ENCODE peak calls at places on chromosomes 5 and 9, in six cellular contexts. V is GM23248, E is HCT116, Z is neural progenitor cell, F is K562, I is astrocyte. S is an unnamed sample.

GRCh38 chr5:128199104-128199503 is 115.5 kb downstream of the SLC12A2 start:
- DNase-seq in E (peak; percentile 51), F (no peak), I (peak; percentile 87), Z (no peak), V (no peak), S (no peak)

GRCh38 chr5:10315181-10315580 is 7.5 kb upstream of the CMBL start:
- DNase-seq in V (no peak), I (no peak), F (no peak), E (no peak), Z (no peak), S (no peak)

GRCh38 chr5:107705390-107706014 is 34.8 kb upstream of the EFNA5 start:
- DNase-seq in Z (no peak), F (no peak), V (peak; percentile 82), I (peak; percentile 70), E (no peak), S (no peak)

GRCh38 chr5:146574713-146575112 is 58.7 kb upstream of the GPR151 start:
- DNase-seq in E (no peak), Z (no peak), I (no peak), F (no peak), V (no peak), S (no peak)

GRCh38 chr5:151196556-151197290 is 27.2 kb downstream of the CCDC69 start:
- DNase-seq in F (no peak), E (no peak), V (no peak), I (no peak), Z (no peak), S (no peak)

GRCh38 chr5:135843571-135844337 is 9.3 kb downstream of the SLC25A48 start:
- DNase-seq in F (no peak), V (no peak), I (no peak), E (peak; percentile 60), Z (no peak), S (no peak)

GRCh38 chr9:37311938-37312730 is 110.4 kb upstream of the GRHPR start:
- DNase-seq in V (peak; percentile 73), F (no peak), Z (no peak), I (peak; percentile 86), E (no peak), S (no peak)

GRCh38 chr5:132807163-132807838 is 5.8 kb upstream of the SOWAHA start:
- DNase-seq in V (no peak), E (peak; percentile 57), Z (peak; percentile 71), I (no peak), F (peak; percentile 60), S (peak; percentile 29)

GRCh38 chr5:5132185-5132584 is 7.9 kb upstream of the ADAMTS16 start:
- DNase-seq in V (no peak), E (no peak), F (no peak), I (no peak), Z (no peak), S (no peak)

DNA sequence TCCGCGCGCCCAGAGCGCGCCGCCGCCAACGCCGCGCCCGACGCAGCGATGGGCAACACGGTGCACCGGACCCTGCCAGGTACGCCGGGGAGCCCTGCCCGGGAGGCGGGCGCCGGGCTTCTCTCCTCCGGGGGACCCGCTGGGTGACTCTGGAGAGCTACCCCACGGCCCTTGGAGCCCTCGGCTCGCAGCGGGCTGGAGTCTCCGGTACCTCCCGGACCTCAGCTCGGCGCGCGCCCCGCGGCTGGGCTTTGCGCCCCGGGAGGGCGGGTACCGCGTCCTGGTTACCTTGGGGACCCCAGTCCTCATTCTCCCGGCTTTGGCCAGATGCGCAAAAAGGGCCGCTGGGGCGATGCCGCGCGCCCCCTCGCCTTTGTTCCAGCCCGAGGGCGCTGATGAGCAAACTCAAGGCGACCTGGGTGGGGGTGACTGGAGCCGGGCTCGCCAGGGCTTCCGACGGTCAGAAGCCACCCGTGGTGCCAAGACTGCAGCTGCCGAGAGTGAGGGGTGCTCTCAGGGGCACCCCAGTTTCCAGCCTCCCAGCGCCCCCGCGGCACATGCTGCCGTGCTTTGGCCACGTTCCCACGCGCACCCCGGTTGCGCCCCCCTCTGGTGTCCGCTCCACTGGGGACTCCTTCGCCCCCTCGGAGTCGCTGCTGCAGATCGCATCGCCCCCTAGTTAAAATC is 439 bp downstream of the NEURL1B start:
- DNase-seq in F (no peak), Z (peak; percentile 68), V (no peak), E (no peak), I (no peak), S (peak; percentile 14)
- TF ChIP-seq EZH2 in F (no peak), Z (no peak), V (no peak), E (no peak), I (no peak), S (no peak)

DNA sequence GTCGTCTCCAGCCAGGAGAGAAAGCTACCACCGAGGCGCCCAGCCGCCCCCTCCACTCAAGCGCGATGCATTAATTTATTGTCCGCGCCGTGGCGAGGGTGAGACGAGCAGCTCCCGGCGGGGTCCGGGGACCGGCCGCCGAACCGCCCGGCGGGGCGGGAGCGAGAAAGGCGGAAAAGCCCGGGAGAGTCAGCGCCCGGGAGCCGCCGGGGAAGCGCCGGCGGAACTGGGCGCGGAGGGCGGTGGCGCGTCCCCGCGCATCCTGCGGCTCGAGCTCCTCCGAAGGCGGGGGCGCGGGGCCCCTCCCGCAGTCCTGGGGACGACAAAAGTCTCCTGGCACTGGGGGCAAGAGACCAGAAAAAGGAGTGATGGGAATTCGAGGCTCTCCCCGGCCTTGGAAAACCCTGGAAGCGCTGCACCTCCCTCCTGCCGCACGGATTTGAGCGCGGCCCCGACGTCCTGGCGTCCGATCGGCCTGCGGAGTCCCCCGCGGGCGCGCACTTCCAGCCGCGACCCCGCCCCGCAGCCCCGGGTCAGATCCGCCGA is at the start of gene EPB41L4A:
- DNase-seq in I (no peak), Z (peak; percentile 80), F (no peak), V (peak; percentile 40), E (no peak), S (peak; percentile 3)
- TF ChIP-seq EZH2 in I (peak; percentile 26), Z (peak; percentile 71), F (no peak), V (peak; percentile 76), E (no peak), S (peak; percentile 83)

GRCh38 chr5:83724001-83724400 is 3.3 kb upstream of the HAPLN1 start:
- DNase-seq in I (no peak), F (no peak), Z (no peak), V (no peak), E (no peak), S (no peak)

GRCh38 chr5:83721878-83722779 is 1.5 kb upstream of the HAPLN1 start:
- DNase-seq in Z (peak; percentile 92), F (peak; percentile 21), E (peak; percentile 66), I (peak; percentile 62), V (peak; percentile 87), S (peak; percentile 72)

GRCh38 chr5:83718936-83719495 is 1.6 kb downstream of the HAPLN1 start:
- DNase-seq in V (no peak), Z (no peak), E (no peak), I (no peak), F (no peak), S (no peak)

GRCh38 chr5:83718195-83718825 is 2.3 kb downstream of the HAPLN1 start:
- DNase-seq in E (peak; percentile 59), V (peak; percentile 83), F (peak; percentile 56), Z (peak; percentile 82), I (peak; percentile 52), S (peak; percentile 80)

DNA sequence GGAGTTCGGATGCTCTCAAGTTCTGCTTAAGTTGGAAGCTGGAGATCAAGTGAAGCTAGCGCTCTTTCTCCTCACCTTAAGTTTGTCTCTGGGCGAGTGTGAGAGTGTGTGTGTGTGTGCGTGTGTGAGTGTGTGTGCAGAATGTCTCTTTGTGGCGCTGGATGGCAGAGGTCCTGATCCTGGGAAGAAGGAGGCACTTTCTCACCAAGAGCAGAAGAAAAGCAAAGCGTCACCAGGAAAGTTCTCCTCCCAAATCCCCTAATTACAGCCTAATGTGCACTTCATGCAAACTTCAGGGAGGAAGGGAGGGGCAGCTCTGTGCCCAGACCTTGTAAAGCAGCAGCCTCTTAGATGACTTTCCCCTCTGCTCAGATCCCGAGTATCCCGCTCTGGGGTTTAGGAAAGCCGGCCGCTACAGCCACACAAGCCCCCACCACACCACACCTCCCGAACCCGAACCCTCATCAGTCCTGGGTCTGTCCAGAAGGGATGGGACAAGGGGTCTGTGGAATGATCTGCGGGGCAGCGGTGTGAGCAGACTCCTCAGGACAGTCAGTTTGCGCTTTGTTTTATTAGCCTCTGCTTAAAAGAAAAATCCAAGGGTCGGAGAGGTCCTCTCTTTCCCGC is at the start of gene HAPLN1:
- DNase-seq in I (no peak), F (no peak), E (no peak), V (peak; percentile 41), Z (peak; percentile 54), S (no peak)
- TF ChIP-seq EZH2 in I (no peak), F (no peak), E (no peak), V (no peak), Z (no peak), S (no peak)

GRCh38 chr9:36136894-36137391 is 410 bp downstream of the GLIPR2 start:
- DNase-seq in V (peak; percentile 47), I (no peak), E (no peak), Z (peak; percentile 51), F (no peak), S (no peak)
- TF ChIP-seq EZH2 in V (no peak), I (no peak), E (no peak), Z (no peak), F (no peak), S (no peak)

DNA sequence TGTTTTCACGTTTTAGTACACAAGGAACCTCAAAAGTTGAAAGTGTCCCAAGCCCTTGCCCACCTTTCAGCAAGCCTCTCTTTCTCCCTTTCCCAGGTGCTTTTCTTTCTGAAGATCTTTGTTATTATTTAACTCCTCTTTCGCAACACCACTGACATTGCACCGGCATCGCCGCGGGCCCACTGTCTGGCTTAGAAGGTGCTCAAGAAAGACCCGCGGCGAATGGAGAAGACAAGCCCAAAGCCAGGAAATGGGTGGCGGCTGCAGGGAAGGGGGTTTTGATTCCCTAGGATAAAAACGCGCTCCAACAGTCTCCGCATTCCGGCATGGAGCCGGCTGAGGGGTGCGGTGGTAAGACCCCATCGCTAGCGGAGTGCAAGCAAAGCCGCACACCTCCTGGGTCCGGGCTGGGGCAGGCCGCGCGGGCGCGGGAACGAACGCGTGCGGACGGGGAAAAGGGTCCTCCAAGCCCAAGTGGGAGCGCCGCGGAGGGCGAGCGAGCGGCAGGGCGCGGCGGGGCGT is 403 bp upstream of the AFAP1L1 start:
- DNase-seq in Z (no peak), F (no peak), E (no peak), V (peak; percentile 35), I (no peak), S (peak; percentile 11)
- TF ChIP-seq EZH2 in Z (peak; percentile 86), F (no peak), E (no peak), V (no peak), I (no peak), S (peak; percentile 91)

GRCh38 chr5:31464081-31464480 is 67.8 kb downstream of the DROSHA start:
- DNase-seq in I (peak; percentile 44), Z (no peak), F (no peak), V (no peak), E (no peak), S (no peak)
- TF ChIP-seq EZH2 in I (no peak), Z (no peak), F (no peak), V (no peak), E (no peak), S (no peak)